ENCODE peak calls at places on chromosomes 7 and 10, in eight cellular contexts. One of them, this sample, is unnamed.

GRCh38 chr10:92405006-92405924 is 114.3 kb downstream of the MARCHF5 start:
- DNase-seq in left ventricle myocardium inferior: no peak
- DNase-seq in brain microvascular endothelial cell: no peak
- DNase-seq in cardiac muscle cell: no peak
- DNase-seq in sigmoid colon: no peak
- DNase-seq in SK-N-SH: no peak
- DNase-seq in testis: no peak
- DNase-seq in HCT116: no peak
- DNase-seq in this sample: no peak

GRCh38 chr10:19629559-19629958 is 186.7 kb upstream of the PLXDC2 start:
- DNase-seq in brain microvascular endothelial cell: peak; percentile 61
- DNase-seq in HCT116: no peak
- DNase-seq in SK-N-SH: no peak
- DNase-seq in left ventricle myocardium inferior: peak; percentile 72
- DNase-seq in sigmoid colon: peak; percentile 86
- DNase-seq in cardiac muscle cell: peak; percentile 93
- DNase-seq in testis: peak; percentile 82
- DNase-seq in this sample: peak; percentile 63

GRCh38 chr7:106866298-106867281 is 1.5 kb downstream of the PIK3CG start:
- DNase-seq in sigmoid colon: no peak
- DNase-seq in left ventricle myocardium inferior: no peak
- DNase-seq in SK-N-SH: no peak
- DNase-seq in HCT116: no peak
- DNase-seq in testis: no peak
- DNase-seq in cardiac muscle cell: no peak
- DNase-seq in brain microvascular endothelial cell: no peak
- DNase-seq in this sample: no peak

GRCh38 chr7:123538189-123538714 is 3.9 kb upstream of the IQUB start:
- DNase-seq in sigmoid colon: no peak
- DNase-seq in brain microvascular endothelial cell: peak; percentile 36
- DNase-seq in left ventricle myocardium inferior: no peak
- DNase-seq in SK-N-SH: no peak
- DNase-seq in cardiac muscle cell: peak; percentile 54
- DNase-seq in HCT116: peak; percentile 60
- DNase-seq in testis: no peak
- DNase-seq in this sample: peak; percentile 67

GRCh38 chr10:28722065-28722803 is 44.9 kb downstream of the BAMBI start:
- DNase-seq in testis: peak; percentile 58
- DNase-seq in left ventricle myocardium inferior: peak; percentile 36
- DNase-seq in HCT116: no peak
- DNase-seq in SK-N-SH: peak; percentile 71
- DNase-seq in sigmoid colon: no peak
- DNase-seq in cardiac muscle cell: peak; percentile 67
- DNase-seq in brain microvascular endothelial cell: peak; percentile 14
- DNase-seq in this sample: peak; percentile 38

GRCh38 chr7:31776616-31777015 is 89.6 kb downstream of the PPP1R17 start:
- DNase-seq in HCT116: no peak
- DNase-seq in SK-N-SH: no peak
- DNase-seq in cardiac muscle cell: peak; percentile 61
- DNase-seq in testis: no peak
- DNase-seq in sigmoid colon: no peak
- DNase-seq in brain microvascular endothelial cell: peak; percentile 59
- DNase-seq in left ventricle myocardium inferior: no peak
- DNase-seq in this sample: peak; percentile 68

GRCh38 chr7:21318916-21319270 is 109.0 kb upstream of the SP4 start:
- DNase-seq in SK-N-SH: no peak
- DNase-seq in left ventricle myocardium inferior: no peak
- DNase-seq in sigmoid colon: no peak
- DNase-seq in cardiac muscle cell: no peak
- DNase-seq in HCT116: no peak
- DNase-seq in testis: no peak
- DNase-seq in brain microvascular endothelial cell: no peak
- DNase-seq in this sample: no peak

GRCh38 chr10:18414061-18414460 is 237.3 kb downstream of the NSUN6 start:
- DNase-seq in brain microvascular endothelial cell: no peak
- DNase-seq in left ventricle myocardium inferior: peak; percentile 34
- DNase-seq in testis: no peak
- DNase-seq in sigmoid colon: no peak
- DNase-seq in SK-N-SH: no peak
- DNase-seq in cardiac muscle cell: no peak
- DNase-seq in HCT116: no peak
- DNase-seq in this sample: no peak

GRCh38 chr7:20952891-20953290 is 166.2 kb upstream of the SP8 start:
- DNase-seq in HCT116: no peak
- DNase-seq in cardiac muscle cell: no peak
- DNase-seq in brain microvascular endothelial cell: no peak
- DNase-seq in testis: no peak
- DNase-seq in left ventricle myocardium inferior: no peak
- DNase-seq in SK-N-SH: no peak
- DNase-seq in sigmoid colon: no peak
- DNase-seq in this sample: no peak

GRCh38 chr7:36048141-36048901 is 104.7 kb upstream of the EEPD1 start:
- DNase-seq in brain microvascular endothelial cell: peak; percentile 83
- DNase-seq in HCT116: no peak
- DNase-seq in SK-N-SH: peak; percentile 58
- DNase-seq in sigmoid colon: peak; percentile 75
- DNase-seq in testis: no peak
- DNase-seq in cardiac muscle cell: peak; percentile 94
- DNase-seq in left ventricle myocardium inferior: no peak
- DNase-seq in this sample: peak; percentile 99

GRCh38 chr10:5254488-5254887 is 57.9 kb downstream of the AKR1C4 start:
- DNase-seq in brain microvascular endothelial cell: no peak
- DNase-seq in left ventricle myocardium inferior: no peak
- DNase-seq in testis: no peak
- DNase-seq in HCT116: no peak
- DNase-seq in cardiac muscle cell: no peak
- DNase-seq in sigmoid colon: no peak
- DNase-seq in SK-N-SH: no peak
- DNase-seq in this sample: no peak

GRCh38 chr7:53350241-53350640 is 314.8 kb downstream of the POM121L12 start:
- DNase-seq in brain microvascular endothelial cell: no peak
- DNase-seq in cardiac muscle cell: no peak
- DNase-seq in testis: peak; percentile 74
- DNase-seq in sigmoid colon: no peak
- DNase-seq in SK-N-SH: peak; percentile 38
- DNase-seq in left ventricle myocardium inferior: no peak
- DNase-seq in HCT116: no peak
- DNase-seq in this sample: no peak

GRCh38 chr10:103076996-103077395 is 116.1 kb downstream of the NT5C2 start:
- DNase-seq in HCT116: no peak
- DNase-seq in testis: no peak
- DNase-seq in cardiac muscle cell: no peak
- DNase-seq in sigmoid colon: no peak
- DNase-seq in left ventricle myocardium inferior: no peak
- DNase-seq in SK-N-SH: no peak
- DNase-seq in brain microvascular endothelial cell: no peak
- DNase-seq in this sample: no peak

GRCh38 chr7:27994639-27995038 is 186.0 kb downstream of the JAZF1 start:
- DNase-seq in sigmoid colon: no peak
- DNase-seq in cardiac muscle cell: peak; percentile 16
- DNase-seq in testis: no peak
- DNase-seq in brain microvascular endothelial cell: no peak
- DNase-seq in HCT116: no peak
- DNase-seq in left ventricle myocardium inferior: no peak
- DNase-seq in SK-N-SH: peak; percentile 34
- DNase-seq in this sample: peak; percentile 21

GRCh38 chr10:115706482-115707076 is 566.4 kb downstream of the GFRA1 start:
- DNase-seq in brain microvascular endothelial cell: peak; percentile 18
- DNase-seq in HCT116: peak; percentile 12
- DNase-seq in SK-N-SH: peak; percentile 2
- DNase-seq in testis: no peak
- DNase-seq in sigmoid colon: no peak
- DNase-seq in left ventricle myocardium inferior: no peak
- DNase-seq in cardiac muscle cell: peak; percentile 37
- DNase-seq in this sample: peak; percentile 44

GRCh38 chr7:37270109-37270508 is 178.6 kb downstream of the ELMO1 start:
- DNase-seq in brain microvascular endothelial cell: no peak
- DNase-seq in HCT116: no peak
- DNase-seq in testis: no peak
- DNase-seq in sigmoid colon: no peak
- DNase-seq in left ventricle myocardium inferior: no peak
- DNase-seq in SK-N-SH: no peak
- DNase-seq in cardiac muscle cell: no peak
- DNase-seq in this sample: no peak

GRCh38 chr7:123977081-123977480 is 52.0 kb downstream of the SPAM1 start:
- DNase-seq in left ventricle myocardium inferior: no peak
- DNase-seq in SK-N-SH: no peak
- DNase-seq in cardiac muscle cell: no peak
- DNase-seq in testis: no peak
- DNase-seq in sigmoid colon: no peak
- DNase-seq in HCT116: no peak
- DNase-seq in brain microvascular endothelial cell: no peak
- DNase-seq in this sample: no peak

GRCh38 chr10:70648427-70648826 is 23.9 kb upstream of the ADAMTS14 start:
- DNase-seq in cardiac muscle cell: no peak
- DNase-seq in HCT116: peak; percentile 40
- DNase-seq in left ventricle myocardium inferior: no peak
- DNase-seq in SK-N-SH: no peak
- DNase-seq in sigmoid colon: no peak
- DNase-seq in testis: no peak
- DNase-seq in brain microvascular endothelial cell: no peak
- DNase-seq in this sample: no peak

GRCh38 chr10:60916025-60916424 is 28.0 kb downstream of the RHOBTB1 start:
- DNase-seq in testis: no peak
- DNase-seq in SK-N-SH: no peak
- DNase-seq in left ventricle myocardium inferior: no peak
- DNase-seq in brain microvascular endothelial cell: no peak
- DNase-seq in cardiac muscle cell: no peak
- DNase-seq in HCT116: no peak
- DNase-seq in sigmoid colon: no peak
- DNase-seq in this sample: no peak

DNA sequence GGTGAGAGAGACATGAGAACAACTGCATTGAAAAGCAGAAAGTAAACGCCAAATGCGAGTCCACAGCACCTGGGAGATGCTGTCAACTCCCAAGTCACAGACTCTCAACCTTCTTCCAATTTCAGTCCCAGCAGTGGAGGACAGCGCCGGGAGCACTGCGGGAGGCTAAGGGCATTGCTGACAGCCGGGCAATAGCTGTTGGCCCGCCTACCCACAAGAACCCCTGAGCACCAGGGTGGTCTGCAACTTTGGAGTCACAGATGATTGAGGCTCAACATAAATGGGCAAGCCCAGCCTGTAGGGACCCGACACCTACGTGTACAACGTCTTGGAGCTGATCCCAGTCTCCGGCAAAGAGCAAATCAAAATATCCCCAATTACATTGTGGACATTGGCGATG is 262.9 kb downstream of the TCERG1L start:
- DNase-seq in HCT116: no peak
- DNase-seq in sigmoid colon: no peak
- DNase-seq in testis: no peak
- DNase-seq in left ventricle myocardium inferior: no peak
- DNase-seq in brain microvascular endothelial cell: no peak
- DNase-seq in cardiac muscle cell: no peak
- DNase-seq in SK-N-SH: no peak
- DNase-seq in this sample: no peak
- TF ChIP-seq CTCF in HCT116: no peak
- TF ChIP-seq CTCF in sigmoid colon: no peak
- TF ChIP-seq CTCF in testis: no peak
- TF ChIP-seq CTCF in left ventricle myocardium inferior: no peak
- TF ChIP-seq CTCF in brain microvascular endothelial cell: no peak
- TF ChIP-seq CTCF in cardiac muscle cell: no peak
- TF ChIP-seq CTCF in SK-N-SH: no peak
- TF ChIP-seq CTCF in this sample: no peak

DNA sequence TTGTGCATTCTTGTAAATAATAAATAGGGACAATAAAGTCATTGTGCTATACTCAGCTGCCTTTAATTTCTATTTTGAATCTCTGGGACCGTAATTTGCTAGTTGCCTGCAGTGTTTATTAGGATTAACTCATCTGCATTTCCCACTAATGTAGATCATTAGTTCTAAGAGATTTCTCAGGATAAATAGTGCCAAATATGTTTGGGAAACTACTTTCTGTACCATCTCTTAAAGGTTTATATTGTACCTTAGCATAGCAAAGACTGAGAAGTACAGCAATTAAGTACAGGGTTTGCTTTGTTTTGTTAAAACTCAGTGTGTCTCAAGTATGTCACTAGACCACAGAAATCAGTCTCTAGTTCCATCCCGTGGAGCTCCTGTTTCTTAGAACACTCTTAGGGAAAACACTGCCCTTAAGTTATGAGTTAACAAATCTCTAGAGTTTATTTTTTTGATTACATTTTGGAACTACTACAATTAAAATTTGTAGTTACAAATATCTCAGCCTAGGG is 26.0 kb downstream of the ADD3 start:
- DNase-seq in testis: no peak
- DNase-seq in brain microvascular endothelial cell: no peak
- DNase-seq in left ventricle myocardium inferior: no peak
- DNase-seq in sigmoid colon: no peak
- DNase-seq in SK-N-SH: no peak
- DNase-seq in HCT116: no peak
- DNase-seq in cardiac muscle cell: no peak
- DNase-seq in this sample: no peak
- H3K4me3 ChIP-seq in testis: no peak overlapping the region
- H3K4me3 ChIP-seq in brain microvascular endothelial cell: no peak overlapping the region
- H3K4me3 ChIP-seq in left ventricle myocardium inferior: peak overlapping the region; percentile 10
- H3K4me3 ChIP-seq in sigmoid colon: no peak overlapping the region
- H3K4me3 ChIP-seq in SK-N-SH: no peak overlapping the region
- H3K4me3 ChIP-seq in HCT116: no peak overlapping the region
- H3K4me3 ChIP-seq in cardiac muscle cell: no peak overlapping the region
- H3K4me3 ChIP-seq in this sample: no peak overlapping the region

GRCh38 chr7:72544486-72544885 is 132.3 kb upstream of the CALN1 start:
- DNase-seq in SK-N-SH: no peak
- DNase-seq in brain microvascular endothelial cell: no peak
- DNase-seq in cardiac muscle cell: no peak
- DNase-seq in sigmoid colon: no peak
- DNase-seq in HCT116: no peak
- DNase-seq in testis: no peak
- DNase-seq in left ventricle myocardium inferior: no peak
- DNase-seq in this sample: no peak
- TF ChIP-seq CTCF in SK-N-SH: no peak
- TF ChIP-seq CTCF in brain microvascular endothelial cell: no peak
- TF ChIP-seq CTCF in cardiac muscle cell: no peak
- TF ChIP-seq CTCF in sigmoid colon: no peak
- TF ChIP-seq CTCF in HCT116: no peak
- TF ChIP-seq CTCF in testis: no peak
- TF ChIP-seq CTCF in left ventricle myocardium inferior: no peak
- TF ChIP-seq CTCF in this sample: no peak

GRCh38 chr10:14019983-14020668 is 310.6 kb downstream of the FRMD4A start:
- DNase-seq in sigmoid colon: no peak
- DNase-seq in HCT116: no peak
- DNase-seq in cardiac muscle cell: peak; percentile 24
- DNase-seq in SK-N-SH: no peak
- DNase-seq in brain microvascular endothelial cell: no peak
- DNase-seq in left ventricle myocardium inferior: no peak
- DNase-seq in testis: no peak
- DNase-seq in this sample: no peak

GRCh38 chr10:14023612-14024348 is 306.9 kb downstream of the FRMD4A start:
- DNase-seq in brain microvascular endothelial cell: no peak
- DNase-seq in left ventricle myocardium inferior: no peak
- DNase-seq in cardiac muscle cell: no peak
- DNase-seq in HCT116: no peak
- DNase-seq in sigmoid colon: no peak
- DNase-seq in SK-N-SH: no peak
- DNase-seq in testis: no peak
- DNase-seq in this sample: no peak

GRCh38 chr10:14022954-14023353 is 307.8 kb downstream of the FRMD4A start:
- DNase-seq in testis: no peak
- DNase-seq in cardiac muscle cell: peak; percentile 16
- DNase-seq in sigmoid colon: no peak
- DNase-seq in brain microvascular endothelial cell: no peak
- DNase-seq in left ventricle myocardium inferior: no peak
- DNase-seq in HCT116: no peak
- DNase-seq in SK-N-SH: no peak
- DNase-seq in this sample: peak; percentile 84

GRCh38 chr10:14024349-14025202 is 306.1 kb downstream of the FRMD4A start:
- DNase-seq in left ventricle myocardium inferior: no peak
- DNase-seq in testis: peak; percentile 37
- DNase-seq in cardiac muscle cell: no peak
- DNase-seq in brain microvascular endothelial cell: no peak
- DNase-seq in HCT116: no peak
- DNase-seq in SK-N-SH: no peak
- DNase-seq in sigmoid colon: no peak
- DNase-seq in this sample: no peak

GRCh38 chr10:14022052-14022451 is 308.7 kb downstream of the FRMD4A start:
- DNase-seq in brain microvascular endothelial cell: no peak
- DNase-seq in cardiac muscle cell: no peak
- DNase-seq in HCT116: no peak
- DNase-seq in testis: no peak
- DNase-seq in SK-N-SH: no peak
- DNase-seq in sigmoid colon: no peak
- DNase-seq in left ventricle myocardium inferior: no peak
- DNase-seq in this sample: no peak
- H3K4me3 ChIP-seq in brain microvascular endothelial cell: no peak overlapping the region
- H3K4me3 ChIP-seq in cardiac muscle cell: no peak overlapping the region
- H3K4me3 ChIP-seq in HCT116: no peak overlapping the region
- H3K4me3 ChIP-seq in testis: no peak overlapping the region
- H3K4me3 ChIP-seq in SK-N-SH: no peak overlapping the region
- H3K4me3 ChIP-seq in sigmoid colon: peak overlapping the region; percentile 35
- H3K4me3 ChIP-seq in left ventricle myocardium inferior: peak overlapping the region; percentile 41
- H3K4me3 ChIP-seq in this sample: no peak overlapping the region